ENCODE peak calls at places on chromosomes 12 and 14, in four cellular contexts. One of them, this sample, is unnamed.

GRCh38 chr12:121893901-121894540 is 5.4 kb downstream of the PSMD9 start:
- DNase-seq in fibroblast of mammary gland: peak
- DNase-seq in left ventricle myocardium superior: no peak
- DNase-seq in iris pigment epithelial cell: peak
- DNase-seq in this sample: peak

GRCh38 chr12:111826982-111827381 is 15.0 kb upstream of the MAPKAPK5 start:
- DNase-seq in left ventricle myocardium superior: no peak
- DNase-seq in fibroblast of mammary gland: no peak
- DNase-seq in iris pigment epithelial cell: no peak
- DNase-seq in this sample: no peak

GRCh38 chr14:33414041-33414440 is 475.4 kb downstream of the NPAS3 start:
- DNase-seq in left ventricle myocardium superior: no peak
- DNase-seq in fibroblast of mammary gland: no peak
- DNase-seq in iris pigment epithelial cell: peak
- DNase-seq in this sample: no peak

GRCh38 chr12:3712209-3712992 is 40.5 kb downstream of the CRACR2A start:
- DNase-seq in fibroblast of mammary gland: peak
- DNase-seq in left ventricle myocardium superior: no peak
- DNase-seq in iris pigment epithelial cell: no peak
- DNase-seq in this sample: no peak

GRCh38 chr14:101004954-101005353 is 101.4 kb upstream of the RTL1 start:
- DNase-seq in fibroblast of mammary gland: peak
- DNase-seq in iris pigment epithelial cell: peak
- DNase-seq in left ventricle myocardium superior: no peak
- DNase-seq in this sample: no peak

GRCh38 chr14:55414551-55414950 is 2.9 kb upstream of the ATG14 start:
- DNase-seq in fibroblast of mammary gland: no peak
- DNase-seq in iris pigment epithelial cell: no peak
- DNase-seq in left ventricle myocardium superior: no peak
- DNase-seq in this sample: no peak

GRCh38 chr14:76186318-76187027 is 34.8 kb downstream of the GPATCH2L start:
- DNase-seq in fibroblast of mammary gland: no peak
- DNase-seq in left ventricle myocardium superior: no peak
- DNase-seq in iris pigment epithelial cell: no peak
- DNase-seq in this sample: no peak

GRCh38 chr14:36664322-36665193 is 2.9 kb downstream of the PAX9 start:
- DNase-seq in fibroblast of mammary gland: no peak
- DNase-seq in iris pigment epithelial cell: no peak
- DNase-seq in left ventricle myocardium superior: no peak
- DNase-seq in this sample: no peak

GRCh38 chr12:39990122-39991101 is 115.5 kb downstream of the SLC2A13 start:
- DNase-seq in left ventricle myocardium superior: peak
- DNase-seq in fibroblast of mammary gland: peak
- DNase-seq in iris pigment epithelial cell: peak
- DNase-seq in this sample: peak

GRCh38 chr12:81221681-81222080 is 143.8 kb downstream of the ACSS3 start:
- DNase-seq in iris pigment epithelial cell: no peak
- DNase-seq in fibroblast of mammary gland: peak
- DNase-seq in left ventricle myocardium superior: no peak
- DNase-seq in this sample: peak

GRCh38 chr12:113058553-113058952 is 2.0 kb downstream of the DTX1 start:
- DNase-seq in left ventricle myocardium superior: no peak
- DNase-seq in iris pigment epithelial cell: no peak
- DNase-seq in fibroblast of mammary gland: no peak
- DNase-seq in this sample: no peak

GRCh38 chr12:110743571-110744093 is 941 bp upstream of the PPP1CC start:
- DNase-seq in left ventricle myocardium superior: peak
- DNase-seq in iris pigment epithelial cell: peak
- DNase-seq in fibroblast of mammary gland: peak
- DNase-seq in this sample: peak

GRCh38 chr14:21097616-21098133 is 780 bp downstream of the ZNF219 start:
- DNase-seq in iris pigment epithelial cell: no peak
- DNase-seq in left ventricle myocardium superior: peak
- DNase-seq in fibroblast of mammary gland: no peak
- DNase-seq in this sample: no peak

GRCh38 chr12:3117628-3118027 is 40.4 kb downstream of the TSPAN9 start:
- DNase-seq in iris pigment epithelial cell: peak
- DNase-seq in fibroblast of mammary gland: peak
- DNase-seq in left ventricle myocardium superior: no peak
- DNase-seq in this sample: peak

GRCh38 chr14:102498005-102498677 is 11.4 kb downstream of the ANKRD9 start:
- DNase-seq in fibroblast of mammary gland: peak
- DNase-seq in iris pigment epithelial cell: no peak
- DNase-seq in left ventricle myocardium superior: no peak
- DNase-seq in this sample: no peak

GRCh38 chr12:67019070-67019469 is 250.1 kb upstream of the CAND1 start:
- DNase-seq in iris pigment epithelial cell: peak
- DNase-seq in left ventricle myocardium superior: no peak
- DNase-seq in fibroblast of mammary gland: no peak
- DNase-seq in this sample: no peak

GRCh38 chr14:74932401-74932901 is 9.4 kb upstream of the RPS6KL1 start:
- DNase-seq in iris pigment epithelial cell: no peak
- DNase-seq in fibroblast of mammary gland: peak
- DNase-seq in left ventricle myocardium superior: no peak
- DNase-seq in this sample: peak

GRCh38 chr14:99009875-99010274 is 262.1 kb downstream of the BCL11B start:
- DNase-seq in fibroblast of mammary gland: no peak
- DNase-seq in iris pigment epithelial cell: no peak
- DNase-seq in left ventricle myocardium superior: no peak
- DNase-seq in this sample: no peak

GRCh38 chr14:103562135-103562384 is 397 bp downstream of the BAG5 start:
- DNase-seq in iris pigment epithelial cell: peak
- DNase-seq in left ventricle myocardium superior: peak
- DNase-seq in fibroblast of mammary gland: no peak
- DNase-seq in this sample: peak

GRCh38 chr14:32524609-32525391 is 195.7 kb downstream of the AKAP6 start:
- DNase-seq in iris pigment epithelial cell: peak
- DNase-seq in fibroblast of mammary gland: peak
- DNase-seq in left ventricle myocardium superior: no peak
- DNase-seq in this sample: peak

GRCh38 chr14:71692496-71692895 is 239.7 kb upstream of the RGS6 start:
- DNase-seq in left ventricle myocardium superior: no peak
- DNase-seq in iris pigment epithelial cell: peak
- DNase-seq in fibroblast of mammary gland: peak
- DNase-seq in this sample: peak

GRCh38 chr12:47782372-47782770 is 9.3 kb downstream of the SLC48A1 start:
- DNase-seq in left ventricle myocardium superior: peak
- DNase-seq in iris pigment epithelial cell: no peak
- DNase-seq in fibroblast of mammary gland: no peak
- DNase-seq in this sample: no peak

GRCh38 chr14:63192085-63192484 is 12.2 kb upstream of the RHOJ start:
- DNase-seq in fibroblast of mammary gland: peak
- DNase-seq in left ventricle myocardium superior: no peak
- DNase-seq in iris pigment epithelial cell: no peak
- DNase-seq in this sample: peak

GRCh38 chr12:33427071-33427470 is 12.5 kb downstream of the SYT10 start:
- DNase-seq in iris pigment epithelial cell: no peak
- DNase-seq in left ventricle myocardium superior: no peak
- DNase-seq in fibroblast of mammary gland: peak
- DNase-seq in this sample: peak

GRCh38 chr12:24113701-24114100 is 164.2 kb upstream of the SOX5 start:
- DNase-seq in left ventricle myocardium superior: no peak
- DNase-seq in iris pigment epithelial cell: peak
- DNase-seq in fibroblast of mammary gland: no peak
- DNase-seq in this sample: peak

GRCh38 chr12:27422697-27423096 is 23.8 kb upstream of the SMCO2 start:
- DNase-seq in iris pigment epithelial cell: no peak
- DNase-seq in fibroblast of mammary gland: no peak
- DNase-seq in left ventricle myocardium superior: no peak
- DNase-seq in this sample: no peak

GRCh38 chr12:45433441-45433868 is 217.6 kb downstream of the ANO6 start:
- DNase-seq in left ventricle myocardium superior: no peak
- DNase-seq in iris pigment epithelial cell: no peak
- DNase-seq in fibroblast of mammary gland: no peak
- DNase-seq in this sample: no peak

This sample was measured in fibroblast of the aortic adventitia.